ENCODE peak calls at places on chromosomes 7 and 10, in five cellular contexts. One of them, this sample, is unnamed.
A peak's percentile ranks its signal among the peaks of the same experiment; 100 is the strongest.

GRCh38 chr7:157875230-157876179 is 538.7 kb downstream of the DNAJB6 start:
- DNase-seq in K562: peak; percentile 50
- DNase-seq in SK-N-SH: peak; percentile 91
- DNase-seq in A549: peak; percentile 38
- DNase-seq in GM12878: no peak
- DNase-seq in this sample: no peak

GRCh38 chr10:91163709-91164474 is 56.6 kb upstream of the PCGF5 start:
- DNase-seq in A549: peak; percentile 79
- DNase-seq in SK-N-SH: peak; percentile 76
- DNase-seq in GM12878: no peak
- DNase-seq in K562: peak; percentile 70
- DNase-seq in this sample: peak; percentile 93

GRCh38 chr7:17781491-17782215 is 158.6 kb downstream of the SNX13 start:
- DNase-seq in SK-N-SH: no peak
- DNase-seq in GM12878: no peak
- DNase-seq in A549: no peak
- DNase-seq in K562: no peak
- DNase-seq in this sample: peak; percentile 90

GRCh38 chr7:117764031-117764430 is 109.2 kb downstream of the CTTNBP2 start:
- DNase-seq in GM12878: no peak
- DNase-seq in K562: no peak
- DNase-seq in A549: no peak
- DNase-seq in SK-N-SH: no peak
- DNase-seq in this sample: no peak

GRCh38 chr7:1151156-1151555 is 8.8 kb downstream of the ZFAND2A start:
- DNase-seq in A549: no peak
- DNase-seq in SK-N-SH: no peak
- DNase-seq in GM12878: no peak
- DNase-seq in K562: no peak
- DNase-seq in this sample: no peak

GRCh38 chr7:74502216-74502891 is 48.6 kb downstream of the GTF2IRD1 start:
- DNase-seq in GM12878: no peak
- DNase-seq in K562: no peak
- DNase-seq in A549: no peak
- DNase-seq in SK-N-SH: no peak
- DNase-seq in this sample: no peak

GRCh38 chr7:124765401-124766352 is at the start of gene GPR37:
- DNase-seq in GM12878: no peak
- DNase-seq in A549: peak; percentile 69
- DNase-seq in K562: peak; percentile 72
- DNase-seq in SK-N-SH: peak; percentile 95
- DNase-seq in this sample: peak; percentile 93

GRCh38 chr7:138223402-138223872 is 147.2 kb downstream of the AKR1D1 start:
- DNase-seq in K562: peak; percentile 40
- DNase-seq in GM12878: no peak
- DNase-seq in A549: no peak
- DNase-seq in SK-N-SH: no peak
- DNase-seq in this sample: no peak

GRCh38 chr7:133773601-133774000 is 353.5 kb upstream of the LRGUK start:
- DNase-seq in A549: no peak
- DNase-seq in K562: no peak
- DNase-seq in GM12878: no peak
- DNase-seq in SK-N-SH: no peak
- DNase-seq in this sample: no peak

GRCh38 chr7:108097703-108098102 is 32.5 kb downstream of the LAMB4 start:
- DNase-seq in GM12878: no peak
- DNase-seq in SK-N-SH: peak; percentile 59
- DNase-seq in A549: peak; percentile 61
- DNase-seq in K562: peak; percentile 71
- DNase-seq in this sample: no peak

GRCh38 chr7:137395425-137395824 is 51.9 kb upstream of the PTN start:
- DNase-seq in SK-N-SH: no peak
- DNase-seq in GM12878: no peak
- DNase-seq in K562: no peak
- DNase-seq in A549: no peak
- DNase-seq in this sample: no peak

GRCh38 chr10:43685744-43686143 is 37.1 kb upstream of the ZNF32 start:
- DNase-seq in GM12878: no peak
- DNase-seq in K562: no peak
- DNase-seq in SK-N-SH: no peak
- DNase-seq in A549: no peak
- DNase-seq in this sample: no peak

GRCh38 chr10:89391882-89392756 is at the start of gene IFIT1:
- DNase-seq in K562: peak; percentile 51
- DNase-seq in A549: peak; percentile 81
- DNase-seq in SK-N-SH: peak; percentile 55
- DNase-seq in GM12878: peak; percentile 80
- DNase-seq in this sample: peak; percentile 95

GRCh38 chr7:116585967-116586366 is 61.1 kb downstream of the CAV1 start:
- DNase-seq in GM12878: no peak
- DNase-seq in K562: no peak
- DNase-seq in SK-N-SH: no peak
- DNase-seq in A549: no peak
- DNase-seq in this sample: no peak

GRCh38 chr10:71314028-71314693 is 4.9 kb upstream of the SLC29A3 start:
- DNase-seq in GM12878: no peak
- DNase-seq in SK-N-SH: peak; percentile 81
- DNase-seq in K562: peak; percentile 79
- DNase-seq in A549: peak; percentile 55
- DNase-seq in this sample: peak; percentile 24

GRCh38 chr10:125023269-125023668 is 81.3 kb downstream of the ZRANB1 start:
- DNase-seq in GM12878: no peak
- DNase-seq in K562: no peak
- DNase-seq in SK-N-SH: peak; percentile 90
- DNase-seq in A549: no peak
- DNase-seq in this sample: no peak

GRCh38 chr10:95601116-95601719 is 40.0 kb upstream of the SORBS1 start:
- DNase-seq in GM12878: peak; percentile 5
- DNase-seq in SK-N-SH: peak; percentile 80
- DNase-seq in K562: peak; percentile 87
- DNase-seq in A549: peak; percentile 87
- DNase-seq in this sample: peak; percentile 84

GRCh38 chr7:4163565-4164203 is 518.4 kb upstream of the FOXK1 start:
- DNase-seq in GM12878: no peak
- DNase-seq in K562: no peak
- DNase-seq in A549: no peak
- DNase-seq in SK-N-SH: no peak
- DNase-seq in this sample: no peak

GRCh38 chr10:43355749-43356371 is 15.6 kb upstream of the FXYD4 start:
- DNase-seq in K562: peak; percentile 69
- DNase-seq in GM12878: no peak
- DNase-seq in A549: peak; percentile 82
- DNase-seq in SK-N-SH: no peak
- DNase-seq in this sample: no peak

GRCh38 chr10:34045571-34046190 is 711.2 kb upstream of the NRP1 start:
- DNase-seq in SK-N-SH: no peak
- DNase-seq in GM12878: no peak
- DNase-seq in A549: no peak
- DNase-seq in K562: no peak
- DNase-seq in this sample: peak; percentile 16

GRCh38 chr10:86758231-86759072 is 2.0 kb downstream of the BMPR1A start:
- DNase-seq in SK-N-SH: no peak
- DNase-seq in K562: peak; percentile 47
- DNase-seq in GM12878: no peak
- DNase-seq in A549: peak; percentile 16
- DNase-seq in this sample: peak; percentile 25

GRCh38 chr7:35420657-35421056 is 166.8 kb upstream of the TBX20 start:
- DNase-seq in K562: no peak
- DNase-seq in SK-N-SH: no peak
- DNase-seq in A549: no peak
- DNase-seq in GM12878: no peak
- DNase-seq in this sample: peak; percentile 1

GRCh38 chr7:83996879-83997278 is 197.7 kb downstream of the SEMA3A start:
- DNase-seq in GM12878: no peak
- DNase-seq in K562: no peak
- DNase-seq in SK-N-SH: no peak
- DNase-seq in A549: no peak
- DNase-seq in this sample: peak; percentile 31

GRCh38 chr10:22010973-22011408 is 7.5 kb upstream of the DNAJC1 start:
- DNase-seq in K562: no peak
- DNase-seq in SK-N-SH: no peak
- DNase-seq in GM12878: no peak
- DNase-seq in A549: peak; percentile 19
- DNase-seq in this sample: peak; percentile 4

GRCh38 chr10:29595636-29596225 is 39.0 kb downstream of the SVIL start:
- DNase-seq in K562: no peak
- DNase-seq in A549: no peak
- DNase-seq in SK-N-SH: no peak
- DNase-seq in GM12878: no peak
- DNase-seq in this sample: no peak

GRCh38 chr7:9983048-9983447 is 990.6 kb upstream of the PHF14 start:
- DNase-seq in SK-N-SH: no peak
- DNase-seq in GM12878: no peak
- DNase-seq in K562: no peak
- DNase-seq in A549: no peak
- DNase-seq in this sample: no peak

GRCh38 chr7:9981950-9982349 is 991.7 kb upstream of the PHF14 start:
- DNase-seq in SK-N-SH: no peak
- DNase-seq in K562: no peak
- DNase-seq in A549: no peak
- DNase-seq in GM12878: no peak
- DNase-seq in this sample: no peak

GRCh38 chr7:9978111-9979064 is 995.3 kb upstream of the PHF14 start:
- DNase-seq in SK-N-SH: peak; percentile 39
- DNase-seq in K562: no peak
- DNase-seq in A549: no peak
- DNase-seq in GM12878: no peak
- DNase-seq in this sample: no peak
- TF ChIP-seq RCOR1 in SK-N-SH: peak; percentile 62
- TF ChIP-seq RCOR1 in K562: no peak
- TF ChIP-seq RCOR1 in A549: no peak
- TF ChIP-seq RCOR1 in GM12878: no peak
- TF ChIP-seq RCOR1 in this sample: no peak

GRCh38 chr7:45020915-45021314 is 20.9 kb downstream of the CCM2 start:
- DNase-seq in K562: no peak
- DNase-seq in GM12878: no peak
- DNase-seq in A549: no peak
- DNase-seq in SK-N-SH: no peak
- DNase-seq in this sample: no peak

GRCh38 chr7:45017253-45017652 is 17.3 kb downstream of the CCM2 start:
- DNase-seq in K562: no peak
- DNase-seq in SK-N-SH: no peak
- DNase-seq in GM12878: no peak
- DNase-seq in A549: no peak
- DNase-seq in this sample: no peak

GRCh38 chr7:45026013-45026412 is 26.0 kb downstream of the CCM2 start:
- DNase-seq in SK-N-SH: no peak
- DNase-seq in GM12878: no peak
- DNase-seq in K562: no peak
- DNase-seq in A549: no peak
- DNase-seq in this sample: no peak

GRCh38 chr7:45024126-45024744 is 24.2 kb downstream of the CCM2 start:
- DNase-seq in A549: no peak
- DNase-seq in K562: no peak
- DNase-seq in SK-N-SH: no peak
- DNase-seq in GM12878: no peak
- DNase-seq in this sample: no peak

DNA sequence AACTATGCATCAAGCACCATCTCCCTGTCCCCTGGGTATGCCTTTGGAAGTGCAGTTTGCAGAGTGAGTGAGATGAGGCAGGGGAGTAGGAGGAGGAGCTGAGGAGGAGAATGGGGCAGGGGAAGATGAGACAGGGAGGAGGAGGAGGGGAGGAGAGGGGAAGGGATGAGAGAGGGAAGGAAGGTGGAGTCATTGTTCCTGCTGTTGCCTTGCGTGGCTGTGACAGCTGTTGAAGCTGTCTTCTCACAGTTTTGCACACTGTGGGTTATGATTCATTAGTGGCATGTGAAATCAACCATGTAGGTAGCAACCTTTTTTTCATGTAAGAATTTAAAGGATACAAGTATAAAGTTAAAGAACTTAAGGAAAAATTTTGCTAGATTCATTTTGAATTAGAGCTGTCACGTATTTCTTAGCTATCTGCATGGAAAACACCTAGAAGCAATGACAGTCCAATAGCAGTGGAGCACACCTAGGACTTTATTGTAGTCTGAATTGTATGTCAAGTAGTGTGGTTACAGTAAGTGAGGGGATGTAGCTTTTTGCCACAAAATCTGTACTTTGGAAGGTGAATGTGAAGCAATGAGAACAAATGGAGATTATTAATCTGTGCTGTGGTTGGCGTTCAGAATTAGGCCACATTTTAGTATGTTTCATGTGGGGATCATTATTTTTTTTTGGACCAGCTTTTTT is 21.7 kb downstream of the CCM2 start:
- DNase-seq in A549: no peak
- DNase-seq in GM12878: peak; percentile 45
- DNase-seq in K562: peak; percentile 29
- DNase-seq in SK-N-SH: no peak
- DNase-seq in this sample: peak; percentile 72
- TF ChIP-seq RCOR1 in A549: no peak
- TF ChIP-seq RCOR1 in GM12878: peak; percentile 46
- TF ChIP-seq RCOR1 in K562: no peak
- TF ChIP-seq RCOR1 in SK-N-SH: no peak
- TF ChIP-seq RCOR1 in this sample: no peak

GRCh38 chr10:119650062-119650461 is 1.1 kb upstream of the BAG3 start:
- DNase-seq in GM12878: no peak
- DNase-seq in SK-N-SH: no peak
- DNase-seq in A549: no peak
- DNase-seq in K562: no peak
- DNase-seq in this sample: no peak

GRCh38 chr10:119652361-119652760 is 1.2 kb downstream of the BAG3 start:
- DNase-seq in K562: peak; percentile 65
- DNase-seq in GM12878: no peak
- DNase-seq in SK-N-SH: no peak
- DNase-seq in A549: peak; percentile 68
- DNase-seq in this sample: peak; percentile 82

GRCh38 chr10:119651514-119652327 is 541 bp downstream of the BAG3 start:
- DNase-seq in A549: no peak
- DNase-seq in K562: peak; percentile 25
- DNase-seq in GM12878: no peak
- DNase-seq in SK-N-SH: no peak
- DNase-seq in this sample: no peak

GRCh38 chr10:119653209-119653608 is 2.0 kb downstream of the BAG3 start:
- DNase-seq in GM12878: no peak
- DNase-seq in A549: no peak
- DNase-seq in SK-N-SH: no peak
- DNase-seq in K562: no peak
- DNase-seq in this sample: peak; percentile 30

GRCh38 chr10:119650692-119651513 is at the start of gene BAG3:
- DNase-seq in SK-N-SH: peak; percentile 96
- DNase-seq in A549: peak; percentile 88
- DNase-seq in K562: peak; percentile 90
- DNase-seq in GM12878: no peak
- DNase-seq in this sample: peak; percentile 92
- TF ChIP-seq RCOR1 in SK-N-SH: no peak
- TF ChIP-seq RCOR1 in A549: no peak
- TF ChIP-seq RCOR1 in K562: no peak
- TF ChIP-seq RCOR1 in GM12878: no peak
- TF ChIP-seq RCOR1 in this sample: no peak

DNA sequence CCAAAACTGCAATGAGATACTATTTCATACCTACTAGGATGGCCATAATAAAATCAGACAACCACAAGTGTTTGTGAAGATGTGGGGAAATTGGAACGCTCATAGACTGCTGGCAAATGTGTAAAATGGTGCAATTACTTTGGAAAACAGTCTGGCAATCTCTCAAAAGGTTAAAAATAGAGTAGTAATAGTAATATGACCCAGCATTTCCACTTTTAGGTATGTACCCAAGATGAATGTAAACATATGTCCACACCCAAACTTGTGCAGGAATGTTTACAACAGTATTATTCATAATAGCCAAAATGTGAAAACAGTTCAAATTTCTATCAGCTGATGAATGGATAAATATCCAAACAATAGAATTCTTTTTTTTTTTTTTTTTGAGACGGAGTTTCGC is 731.6 kb upstream of the ANKRD30A start:
- DNase-seq in GM12878: no peak
- DNase-seq in A549: peak; percentile 11
- DNase-seq in K562: no peak
- DNase-seq in SK-N-SH: no peak
- DNase-seq in this sample: no peak
- TF ChIP-seq RCOR1 in GM12878: no peak
- TF ChIP-seq RCOR1 in A549: no peak
- TF ChIP-seq RCOR1 in K562: no peak
- TF ChIP-seq RCOR1 in SK-N-SH: no peak
- TF ChIP-seq RCOR1 in this sample: no peak